ENCODE peak calls at places on chromosomes 5 and 9, in ten cellular contexts. One of them, this sample, is unnamed.

GRCh38 chr5:110900829-110901228 is 162.0 kb downstream of the SLC25A46 start:
- DNase-seq in HCT116: no peak
- DNase-seq in A673: no peak
- DNase-seq in mammary epithelial cell: peak
- DNase-seq in PC-9: no peak
- DNase-seq in HepG2: no peak
- DNase-seq in MM.1S: no peak
- DNase-seq in GM23338: no peak
- DNase-seq in fibroblast of lung: peak
- DNase-seq in DND-41: no peak
- DNase-seq in this sample: peak

GRCh38 chr9:96376926-96377874 is 6.3 kb downstream of the SLC35D2 start:
- DNase-seq in HCT116: no peak
- DNase-seq in A673: no peak
- DNase-seq in mammary epithelial cell: peak
- DNase-seq in PC-9: peak
- DNase-seq in HepG2: peak
- DNase-seq in MM.1S: no peak
- DNase-seq in GM23338: no peak
- DNase-seq in fibroblast of lung: peak
- DNase-seq in DND-41: no peak
- DNase-seq in this sample: peak

GRCh38 chr5:172860520-172861443 is 26.7 kb downstream of the ERGIC1 start:
- DNase-seq in HCT116: no peak
- DNase-seq in A673: no peak
- DNase-seq in mammary epithelial cell: peak
- DNase-seq in PC-9: peak
- DNase-seq in HepG2: no peak
- DNase-seq in MM.1S: no peak
- DNase-seq in GM23338: no peak
- DNase-seq in fibroblast of lung: peak
- DNase-seq in DND-41: no peak
- DNase-seq in this sample: peak

GRCh38 chr5:45060686-45061085 is 251.9 kb downstream of the MRPS30 start:
- DNase-seq in HCT116: no peak
- DNase-seq in A673: no peak
- DNase-seq in mammary epithelial cell: no peak
- DNase-seq in PC-9: no peak
- DNase-seq in HepG2: no peak
- DNase-seq in MM.1S: no peak
- DNase-seq in GM23338: peak
- DNase-seq in fibroblast of lung: peak
- DNase-seq in DND-41: no peak
- DNase-seq in this sample: no peak

GRCh38 chr9:27090716-27091115 is 18.3 kb upstream of the TEK start:
- DNase-seq in HCT116: no peak
- DNase-seq in A673: no peak
- DNase-seq in mammary epithelial cell: no peak
- DNase-seq in PC-9: no peak
- DNase-seq in HepG2: no peak
- DNase-seq in MM.1S: no peak
- DNase-seq in GM23338: no peak
- DNase-seq in fibroblast of lung: no peak
- DNase-seq in DND-41: no peak
- DNase-seq in this sample: no peak

GRCh38 chr5:154840435-154841272 is 9.7 kb downstream of the FAXDC2 start:
- DNase-seq in HCT116: no peak
- DNase-seq in A673: no peak
- DNase-seq in mammary epithelial cell: no peak
- DNase-seq in PC-9: no peak
- DNase-seq in HepG2: no peak
- DNase-seq in MM.1S: no peak
- DNase-seq in GM23338: no peak
- DNase-seq in fibroblast of lung: no peak
- DNase-seq in DND-41: no peak
- DNase-seq in this sample: no peak

GRCh38 chr5:132011561-132012384 is at the start of gene ACSL6:
- DNase-seq in HCT116: no peak
- DNase-seq in A673: no peak
- DNase-seq in mammary epithelial cell: no peak
- DNase-seq in PC-9: no peak
- DNase-seq in HepG2: no peak
- DNase-seq in MM.1S: no peak
- DNase-seq in GM23338: peak
- DNase-seq in fibroblast of lung: no peak
- DNase-seq in DND-41: peak
- DNase-seq in this sample: no peak

GRCh38 chr9:134942421-134943119 is 24.9 kb upstream of the FCN1 start:
- DNase-seq in HCT116: no peak
- DNase-seq in A673: peak
- DNase-seq in mammary epithelial cell: peak
- DNase-seq in PC-9: no peak
- DNase-seq in HepG2: no peak
- DNase-seq in MM.1S: no peak
- DNase-seq in GM23338: no peak
- DNase-seq in fibroblast of lung: peak
- DNase-seq in DND-41: no peak
- DNase-seq in this sample: peak

GRCh38 chr9:131276107-131276888 is at the start of gene FAM78A:
- DNase-seq in HCT116: no peak
- DNase-seq in A673: no peak
- DNase-seq in mammary epithelial cell: no peak
- DNase-seq in PC-9: no peak
- DNase-seq in HepG2: no peak
- DNase-seq in MM.1S: peak
- DNase-seq in GM23338: peak
- DNase-seq in fibroblast of lung: peak
- DNase-seq in DND-41: peak
- DNase-seq in this sample: no peak
- TF ChIP-seq EZH2 in HCT116: no peak
- TF ChIP-seq EZH2 in A673: no peak
- TF ChIP-seq EZH2 in mammary epithelial cell: peak
- TF ChIP-seq EZH2 in PC-9: no peak
- TF ChIP-seq EZH2 in HepG2: no peak
- TF ChIP-seq EZH2 in MM.1S: no peak
- TF ChIP-seq EZH2 in GM23338: peak
- TF ChIP-seq EZH2 in fibroblast of lung: peak
- TF ChIP-seq EZH2 in DND-41: no peak
- TF ChIP-seq EZH2 in this sample: no peak

DNA sequence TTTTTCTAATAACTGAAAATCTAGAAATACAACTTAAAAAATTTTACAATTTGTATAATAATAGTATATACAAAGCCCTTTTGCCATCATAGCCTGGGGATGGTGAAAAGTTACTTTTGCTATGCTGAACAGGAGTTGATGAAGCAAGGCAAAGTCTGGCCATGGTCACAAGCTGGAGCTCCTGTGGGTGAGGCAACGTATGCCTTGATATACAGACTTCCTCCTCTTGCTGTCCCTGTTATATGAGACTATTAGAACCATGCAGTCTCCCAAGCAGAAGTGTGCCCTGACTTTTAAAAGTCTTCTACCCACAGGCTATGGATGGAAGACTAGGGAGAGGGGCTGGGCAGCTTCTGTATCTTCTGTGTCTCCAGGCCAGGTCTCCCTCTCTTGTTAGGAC is 15.7 kb downstream of the FAM151B start:
- DNase-seq in HCT116: no peak
- DNase-seq in A673: no peak
- DNase-seq in mammary epithelial cell: no peak
- DNase-seq in PC-9: no peak
- DNase-seq in HepG2: no peak
- DNase-seq in MM.1S: no peak
- DNase-seq in GM23338: no peak
- DNase-seq in fibroblast of lung: no peak
- DNase-seq in DND-41: no peak
- DNase-seq in this sample: no peak
- TF ChIP-seq CTCF in HCT116: no peak
- TF ChIP-seq CTCF in A673: no peak
- TF ChIP-seq CTCF in mammary epithelial cell: no peak
- TF ChIP-seq CTCF in PC-9: no peak
- TF ChIP-seq CTCF in HepG2: no peak
- TF ChIP-seq CTCF in MM.1S: no peak
- TF ChIP-seq CTCF in GM23338: no peak
- TF ChIP-seq CTCF in fibroblast of lung: no peak
- TF ChIP-seq CTCF in DND-41: no peak
- TF ChIP-seq CTCF in this sample: no peak

DNA sequence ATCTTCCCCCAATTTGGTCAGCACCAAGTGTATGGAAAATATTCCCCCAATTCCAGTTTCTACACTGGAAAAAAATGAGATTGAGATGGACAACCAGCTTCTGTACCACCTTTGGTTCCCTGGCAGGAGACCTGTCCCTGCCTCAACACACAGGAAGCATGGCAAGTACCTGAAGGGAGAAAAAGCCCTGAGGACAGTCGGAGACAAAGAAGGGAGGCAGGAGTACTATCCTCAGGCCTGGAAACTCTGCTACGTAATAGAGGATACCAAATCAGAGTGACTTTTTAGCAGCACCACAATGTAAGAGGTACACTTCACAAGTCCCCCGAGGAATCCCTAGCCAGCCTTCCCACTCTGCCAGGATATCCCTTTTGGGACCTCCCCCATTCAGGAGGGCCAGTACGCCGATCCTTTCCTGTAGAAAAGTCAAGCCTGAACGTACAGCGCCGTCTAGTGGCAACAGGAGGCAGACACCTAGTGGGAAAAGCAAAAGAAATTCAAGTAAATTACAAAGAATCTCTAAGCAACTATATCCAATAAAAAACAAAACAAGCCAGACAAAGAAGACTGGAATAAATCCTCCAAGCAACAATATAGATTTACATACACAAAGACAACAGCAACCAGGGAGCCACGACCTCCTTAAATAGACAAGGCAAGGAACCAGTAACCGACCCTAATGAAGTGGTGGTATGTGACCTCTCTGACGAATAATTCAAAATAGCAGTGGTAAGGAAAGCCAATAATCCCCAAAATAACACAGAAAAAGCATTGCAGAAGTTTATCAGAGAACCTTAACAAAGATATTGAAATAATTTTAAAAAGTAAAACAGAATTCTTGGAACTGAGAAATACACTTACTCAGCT is 63.3 kb upstream of the SLCO6A1 start:
- DNase-seq in HCT116: peak
- DNase-seq in A673: peak
- DNase-seq in mammary epithelial cell: peak
- DNase-seq in PC-9: peak
- DNase-seq in HepG2: peak
- DNase-seq in MM.1S: peak
- DNase-seq in GM23338: peak
- DNase-seq in fibroblast of lung: no peak
- DNase-seq in DND-41: peak
- DNase-seq in this sample: no peak
- H3K27ac ChIP-seq in HCT116: no peak
- H3K27ac ChIP-seq in A673: no peak
- H3K27ac ChIP-seq in mammary epithelial cell: no peak
- H3K27ac ChIP-seq in PC-9: no peak
- H3K27ac ChIP-seq in HepG2: no peak
- H3K27ac ChIP-seq in MM.1S: no peak
- H3K27ac ChIP-seq in GM23338: no peak
- H3K27ac ChIP-seq in fibroblast of lung: no peak
- H3K27ac ChIP-seq in DND-41: no peak
- H3K27ac ChIP-seq in this sample: no peak

DNA sequence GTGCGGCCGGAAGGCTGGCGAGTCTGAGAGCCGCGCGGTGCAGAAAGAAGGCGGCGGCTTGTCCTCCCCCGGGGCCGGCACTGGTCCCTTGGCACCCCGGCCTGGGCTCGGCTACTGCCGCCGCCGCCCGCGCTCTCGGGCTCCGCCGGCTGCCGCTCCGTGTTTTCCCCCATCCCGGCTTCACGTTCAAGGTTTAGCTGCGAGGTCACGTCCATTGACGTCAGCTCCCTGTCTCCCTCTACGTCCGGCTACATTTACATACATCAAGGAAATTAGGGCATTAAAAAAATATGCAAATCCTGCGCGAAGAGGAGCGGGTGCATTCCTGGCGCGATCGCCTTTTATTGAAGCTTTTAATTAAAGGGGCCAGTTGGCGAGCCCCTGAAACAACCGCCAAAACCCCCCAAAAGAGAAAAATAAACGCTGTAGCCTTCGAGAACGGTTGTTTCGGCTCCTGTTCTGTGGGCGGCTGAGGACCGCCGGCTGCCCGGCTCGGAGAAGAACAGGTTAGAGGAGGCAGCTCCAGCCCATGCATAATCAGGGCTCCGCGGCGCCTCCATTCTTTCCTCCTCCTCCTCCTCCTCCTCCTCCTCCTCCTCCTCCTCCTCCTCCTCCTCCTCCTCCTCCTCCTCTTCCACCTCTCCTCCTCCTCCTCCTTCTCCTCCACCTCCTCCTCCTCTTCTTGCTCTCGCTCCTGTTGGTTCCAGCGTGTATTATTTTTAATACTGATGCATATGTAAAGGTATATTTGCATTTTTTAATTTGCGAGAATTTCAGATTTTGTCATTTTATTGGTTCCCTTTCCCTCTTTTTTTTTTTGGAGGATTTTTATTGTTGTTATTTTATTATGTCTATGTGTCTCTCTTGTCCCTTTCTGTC is 207.0 kb downstream of the MEF2C start:
- DNase-seq in HCT116: peak
- DNase-seq in A673: peak
- DNase-seq in mammary epithelial cell: no peak
- DNase-seq in PC-9: peak
- DNase-seq in HepG2: no peak
- DNase-seq in MM.1S: peak
- DNase-seq in GM23338: peak
- DNase-seq in fibroblast of lung: peak
- DNase-seq in DND-41: no peak
- DNase-seq in this sample: peak
- TF ChIP-seq EZH2 in HCT116: no peak
- TF ChIP-seq EZH2 in A673: no peak
- TF ChIP-seq EZH2 in mammary epithelial cell: no peak
- TF ChIP-seq EZH2 in PC-9: no peak
- TF ChIP-seq EZH2 in HepG2: peak
- TF ChIP-seq EZH2 in MM.1S: no peak
- TF ChIP-seq EZH2 in GM23338: no peak
- TF ChIP-seq EZH2 in fibroblast of lung: no peak
- TF ChIP-seq EZH2 in DND-41: no peak
- TF ChIP-seq EZH2 in this sample: no peak

GRCh38 chr9:86122309-86122708 is 23.0 kb upstream of the GOLM1 start:
- DNase-seq in HCT116: no peak
- DNase-seq in A673: peak
- DNase-seq in mammary epithelial cell: no peak
- DNase-seq in PC-9: no peak
- DNase-seq in HepG2: peak
- DNase-seq in MM.1S: no peak
- DNase-seq in GM23338: peak
- DNase-seq in fibroblast of lung: no peak
- DNase-seq in DND-41: no peak
- DNase-seq in this sample: no peak
- TF ChIP-seq CTCF in HCT116: peak
- TF ChIP-seq CTCF in A673: no peak
- TF ChIP-seq CTCF in mammary epithelial cell: no peak
- TF ChIP-seq CTCF in PC-9: no peak
- TF ChIP-seq CTCF in HepG2: no peak
- TF ChIP-seq CTCF in MM.1S: no peak
- TF ChIP-seq CTCF in GM23338: peak
- TF ChIP-seq CTCF in fibroblast of lung: peak
- TF ChIP-seq CTCF in DND-41: no peak
- TF ChIP-seq CTCF in this sample: no peak

GRCh38 chr5:4639959-4640358 is 500.2 kb upstream of the ADAMTS16 start:
- DNase-seq in HCT116: no peak
- DNase-seq in A673: no peak
- DNase-seq in mammary epithelial cell: no peak
- DNase-seq in PC-9: no peak
- DNase-seq in HepG2: no peak
- DNase-seq in MM.1S: no peak
- DNase-seq in GM23338: no peak
- DNase-seq in fibroblast of lung: peak
- DNase-seq in DND-41: peak
- DNase-seq in this sample: no peak
- H3K27ac ChIP-seq in HCT116: no peak
- H3K27ac ChIP-seq in A673: no peak
- H3K27ac ChIP-seq in mammary epithelial cell: no peak
- H3K27ac ChIP-seq in PC-9: no peak
- H3K27ac ChIP-seq in HepG2: no peak
- H3K27ac ChIP-seq in MM.1S: no peak
- H3K27ac ChIP-seq in GM23338: no peak
- H3K27ac ChIP-seq in fibroblast of lung: no peak
- H3K27ac ChIP-seq in DND-41: peak
- H3K27ac ChIP-seq in this sample: no peak